ENCODE peak calls at places on chromosomes 3 and 15, in four cellular contexts. W is HepG2, L is K562, Q is GM12878. X is an unnamed sample.

GRCh38 chr15:39583586-39584265 is 2.8 kb downstream of the THBS1 start:
- DNase-seq in W (peak; percentile 25), L (peak; percentile 39), Q (no peak), X (peak; percentile 57)

GRCh38 chr3:158701666-158702065 is 29.2 kb upstream of the LXN start:
- DNase-seq in W (no peak), Q (no peak), L (no peak), X (no peak)

GRCh38 chr3:114498779-114499370 is 205.0 kb downstream of the TIGIT start:
- DNase-seq in Q (no peak), L (peak; percentile 19), W (peak; percentile 13), X (no peak)

GRCh38 chr3:10949197-10949596 is 43.4 kb upstream of the SLC6A1 start:
- DNase-seq in Q (no peak), W (no peak), L (no peak), X (no peak)

GRCh38 chr3:177134166-177134565 is 63.1 kb downstream of the TBL1XR1 start:
- DNase-seq in W (no peak), L (no peak), Q (no peak), X (no peak)

GRCh38 chr3:40681658-40682055 is 156.9 kb downstream of the ZNF621 start:
- DNase-seq in L (no peak), Q (no peak), W (no peak), X (no peak)

GRCh38 chr3:142210144-142210543 is 15.2 kb downstream of the GK5 start:
- DNase-seq in L (no peak), Q (no peak), W (no peak), X (no peak)

GRCh38 chr3:195257454-195258448 is 13.2 kb downstream of the XXYLT1 start:
- DNase-seq in W (no peak), L (no peak), Q (no peak), X (no peak)

GRCh38 chr15:80404057-80404718 is at the start of gene ARNT2:
- DNase-seq in W (no peak), Q (no peak), L (no peak), X (peak; percentile 61)

GRCh38 chr3:133661454-133662255 is at the start of gene TOPBP1:
- DNase-seq in L (peak; percentile 77), Q (no peak), W (peak; percentile 77), X (peak; percentile 90)

GRCh38 chr3:100591411-100591810 is 18.0 kb upstream of the ADGRG7 start:
- DNase-seq in L (no peak), W (no peak), Q (no peak), X (no peak)

GRCh38 chr3:32371466-32372212 is 20.0 kb upstream of the CMTM7 start:
- DNase-seq in Q (no peak), L (no peak), W (no peak), X (no peak)

GRCh38 chr15:38354321-38354929 is 99.5 kb upstream of the FAM98B start:
- DNase-seq in L (peak; percentile 39), W (peak; percentile 60), Q (peak; percentile 31), X (peak; percentile 58)

GRCh38 chr3:76502076-76502475 is 537.8 kb upstream of the ROBO2 start:
- DNase-seq in Q (no peak), L (no peak), W (no peak), X (no peak)

GRCh38 chr3:133943639-133944131 is 48.0 kb upstream of the RAB6B start:
- DNase-seq in L (peak; percentile 74), W (no peak), Q (no peak), X (no peak)

GRCh38 chr3:198061119-198062067 is 101.4 kb downstream of the LMLN start:
- DNase-seq in L (no peak), W (no peak), Q (no peak), X (no peak)

GRCh38 chr3:45224824-45225464 is 1.1 kb downstream of the TMEM158 start:
- DNase-seq in Q (no peak), W (peak; percentile 40), L (peak; percentile 82), X (peak; percentile 81)

GRCh38 chr15:70133296-70133695 is 35.6 kb upstream of the TLE3 start:
- DNase-seq in Q (no peak), W (no peak), L (no peak), X (no peak)

GRCh38 chr3:41200669-41201021 is 1.3 kb downstream of the CTNNB1 start:
- DNase-seq in L (peak; percentile 54), W (peak; percentile 43), Q (no peak), X (no peak)

GRCh38 chr3:142279965-142280590 is 54.7 kb upstream of the GK5 start:
- DNase-seq in W (peak; percentile 75), Q (peak; percentile 53), L (peak; percentile 78), X (peak; percentile 20)

GRCh38 chr15:86570738-86571137 is 491.1 kb downstream of the AGBL1 start:
- DNase-seq in L (no peak), Q (no peak), W (no peak), X (no peak)

GRCh38 chr15:63502843-63503738 is 1.3 kb upstream of the USP3 start:
- DNase-seq in Q (peak; percentile 92), L (peak; percentile 77), W (peak; percentile 84), X (peak; percentile 66)

GRCh38 chr15:78208887-78209645 is 25.3 kb downstream of the ACSBG1 start:
- DNase-seq in W (no peak), Q (no peak), L (no peak), X (no peak)

GRCh38 chr3:52218953-52219650 is 6.3 kb downstream of the TLR9 start:
- DNase-seq in L (no peak), Q (no peak), W (no peak), X (no peak)

GRCh38 chr3:192817506-192817905 is 90.2 kb upstream of the FGF12 start:
- DNase-seq in Q (no peak), L (no peak), W (no peak), X (no peak)

GRCh38 chr3:189911001-189911400 is 209.7 kb downstream of the P3H2 start:
- DNase-seq in Q (no peak), L (no peak), W (no peak), X (no peak)

GRCh38 chr3:98657429-98657828 is 64.0 kb upstream of the CPOX start:
- DNase-seq in W (no peak), Q (no peak), L (peak; percentile 3), X (peak; percentile 76)

GRCh38 chr3:194069421-194070219 is 66.3 kb upstream of the HES1 start:
- DNase-seq in Q (no peak), W (peak; percentile 74), L (no peak), X (no peak)

GRCh38 chr3:103614719-103615118 is 1179.9 kb downstream of the ZPLD1 start:
- DNase-seq in W (no peak), Q (no peak), L (no peak), X (no peak)

GRCh38 chr15:67373971-67374370 is 119.4 kb downstream of the IQCH start:
- DNase-seq in Q (no peak), W (no peak), L (no peak), X (no peak)

GRCh38 chr15:64521726-64522164 is 61.4 kb downstream of the ZNF609 start:
- DNase-seq in W (peak; percentile 78), Q (no peak), L (peak; percentile 33), X (no peak)

GRCh38 chr15:62495670-62496328 is 330.7 kb upstream of the C2CD4B start:
- DNase-seq in Q (no peak), L (no peak), W (no peak), X (no peak)

GRCh38 chr3:30810617-30811016 is 83.8 kb downstream of the GADL1 start:
- DNase-seq in W (no peak), Q (no peak), L (no peak), X (peak; percentile 10)

GRCh38 chr3:11118181-11118682 is 36.1 kb upstream of the HRH1 start:
- DNase-seq in Q (no peak), W (no peak), L (no peak), X (no peak)

GRCh38 chr15:51629612-51630011 is 7.0 kb upstream of the DMXL2 start:
- DNase-seq in L (no peak), W (no peak), Q (no peak), X (no peak)

GRCh38 chr3:194785315-194785714 is 99.6 kb downstream of the FAM43A start:
- DNase-seq in W (no peak), Q (no peak), L (no peak), X (no peak)

GRCh38 chr3:33113772-33114621 is at the start of gene CRTAP:
- DNase-seq in L (peak; percentile 94), Q (peak; percentile 45), W (peak; percentile 81), X (peak; percentile 93)

GRCh38 chr3:133821767-133822638 is 16.4 kb downstream of the SRPRB start:
- DNase-seq in Q (no peak), L (peak; percentile 24), W (peak; percentile 83), X (peak; percentile 61)

GRCh38 chr3:67593761-67594234 is 60.6 kb downstream of the SUCLG2 start:
- DNase-seq in L (peak; percentile 8), W (peak; percentile 14), Q (no peak), X (peak; percentile 34)

GRCh38 chr15:35376701-35377100 is 169.3 kb downstream of the DPH6 start:
- DNase-seq in L (no peak), Q (no peak), W (no peak), X (no peak)

GRCh38 chr3:112499328-112499727 is at the start of gene BTLA:
- DNase-seq in W (no peak), L (no peak), Q (peak; percentile 79), X (no peak)
- TF ChIP-seq ATF2 in W (no peak), L (no peak), Q (peak; percentile 26), X (no peak)

GRCh38 chr3:128127236-128127635 is 3.6 kb upstream of the RUVBL1 start:
- DNase-seq in W (no peak), Q (no peak), L (no peak), X (no peak)
- TF ChIP-seq CBFB in W (no peak), Q (no peak), L (no peak), X (no peak)

DNA sequence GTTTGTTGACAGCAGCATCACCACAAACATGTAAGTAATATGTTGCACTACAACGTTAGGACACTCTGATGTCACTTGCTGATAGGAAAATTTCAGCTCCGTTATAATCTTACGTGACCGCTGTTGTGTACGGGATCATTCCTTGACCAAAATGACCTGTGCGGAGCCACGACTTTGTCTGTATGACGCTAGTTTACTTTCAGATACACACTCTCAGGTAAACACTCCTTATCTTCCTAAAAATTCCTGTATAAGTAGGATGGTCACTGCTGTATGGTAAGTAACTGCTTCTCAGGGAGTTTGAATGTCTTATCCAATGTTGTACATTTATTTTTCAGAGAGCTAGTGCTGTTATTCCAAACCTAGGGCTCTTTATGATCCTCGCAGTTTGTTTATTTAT is 410.3 kb downstream of the NAALADL2 start:
- DNase-seq in Q (no peak), L (no peak), W (no peak), X (no peak)
- TF ChIP-seq ATF2 in Q (no peak), L (no peak), W (no peak), X (no peak)

GRCh38 chr15:65791335-65792129 is 561 bp downstream of the DENND4A start:
- DNase-seq in W (peak; percentile 65), Q (no peak), L (peak; percentile 73), X (peak; percentile 67)
- TF ChIP-seq CBFB in W (no peak), Q (peak; percentile 36), L (no peak), X (no peak)

GRCh38 chr3:108485146-108485545 is 25.2 kb downstream of the MYH15 start:
- DNase-seq in Q (no peak), W (no peak), L (no peak), X (peak; percentile 70)
- TF ChIP-seq ATF2 in Q (no peak), W (no peak), L (no peak), X (no peak)